ENCODE peak calls at places on chromosomes 13 and 19, in seven cellular contexts. V is body of pancreas, T is transverse colon, W is cardiac muscle cell, E is hepatocyte, Z is PC-3, D is tibial nerve. M is an unnamed sample.

GRCh38 chr19:7916908-7917291 is 2.3 kb downstream of the TGFBR3L start:
- DNase-seq in V (no peak), T (no peak), W (no peak), E (no peak), Z (no peak), D (no peak), M (no peak)

GRCh38 chr13:26024558-26024957 is 27.3 kb downstream of the SHISA2 start:
- DNase-seq in V (no peak), T (no peak), W (peak; percentile 69), E (no peak), Z (no peak), D (no peak), M (no peak)

GRCh38 chr13:28851422-28851821 is 31.3 kb downstream of the MTUS2 start:
- DNase-seq in V (no peak), T (no peak), W (no peak), E (no peak), Z (no peak), D (no peak), M (no peak)

GRCh38 chr13:78603240-78603947 is at the start of gene POU4F1:
- DNase-seq in V (peak; percentile 53), T (peak; percentile 69), W (peak; percentile 32), E (peak; percentile 85), Z (no peak), D (no peak), M (peak; percentile 40)

GRCh38 chr13:73025212-73026012 is 33.4 kb upstream of the KLF5 start:
- DNase-seq in V (no peak), T (no peak), W (peak; percentile 12), E (peak; percentile 14), Z (no peak), D (no peak), M (no peak)

GRCh38 chr19:17359905-17360800 is 17.0 kb downstream of the PLVAP start:
- DNase-seq in V (no peak), T (no peak), W (no peak), E (no peak), Z (no peak), D (no peak), M (no peak)

GRCh38 chr19:48469056-48469881 is at the start of gene CYTH2:
- DNase-seq in V (peak; percentile 81), T (peak; percentile 100), W (peak; percentile 100), E (peak; percentile 100), Z (peak; percentile 99), D (peak; percentile 99), M (peak; percentile 100)

GRCh38 chr13:74246398-74246975 is 112.3 kb upstream of the KLF12 start:
- DNase-seq in V (no peak), T (no peak), W (peak; percentile 57), E (no peak), Z (no peak), D (no peak), M (no peak)

GRCh38 chr13:111043575-111043982 is 71.5 kb upstream of the ARHGEF7 start:
- DNase-seq in V (no peak), T (no peak), W (peak; percentile 62), E (no peak), Z (peak; percentile 55), D (no peak), M (peak; percentile 89)

GRCh38 chr19:55809381-55810058 is 22.3 kb downstream of the NLRP11 start:
- DNase-seq in V (peak; percentile 89), T (peak; percentile 71), W (peak; percentile 48), E (peak; percentile 41), Z (peak; percentile 80), D (no peak), M (peak; percentile 56)

GRCh38 chr19:23474172-23474571 is 78.9 kb upstream of the ZNF91 start:
- DNase-seq in V (no peak), T (no peak), W (no peak), E (no peak), Z (no peak), D (no peak), M (no peak)

GRCh38 chr19:2538096-2538757 is 62.3 kb downstream of the GADD45B start:
- DNase-seq in V (no peak), T (no peak), W (no peak), E (no peak), Z (no peak), D (no peak), M (no peak)

GRCh38 chr13:98651716-98652115 is 74.8 kb upstream of the STK24 start:
- DNase-seq in V (no peak), T (no peak), W (no peak), E (no peak), Z (no peak), D (peak; percentile 34), M (peak; percentile 31)
- H3K27ac ChIP-seq in V (no peak overlapping the region), T (peak overlapping the region; percentile 87), W (no peak overlapping the region), E (peak overlapping the region; percentile 86), Z (no peak overlapping the region), D (no peak overlapping the region), M (no peak overlapping the region)

GRCh38 chr19:33176670-33177416 is 17.3 kb upstream of the LRP3 start:
- DNase-seq in V (peak; percentile 97), T (peak; percentile 96), W (peak; percentile 99), E (peak; percentile 97), Z (peak; percentile 95), D (peak; percentile 97), M (peak; percentile 99)

GRCh38 chr19:33174186-33174585 is 19.9 kb upstream of the LRP3 start:
- DNase-seq in V (no peak), T (no peak), W (no peak), E (no peak), Z (no peak), D (no peak), M (no peak)

GRCh38 chr19:33175156-33175782 is 18.9 kb upstream of the LRP3 start:
- DNase-seq in V (no peak), T (no peak), W (no peak), E (no peak), Z (no peak), D (no peak), M (no peak)

GRCh38 chr19:33175886-33176669 is 18.1 kb upstream of the LRP3 start:
- DNase-seq in V (no peak), T (no peak), W (peak; percentile 47), E (peak; percentile 48), Z (no peak), D (no peak), M (no peak)

GRCh38 chr19:33177417-33177976 is 16.6 kb upstream of the LRP3 start:
- DNase-seq in V (no peak), T (no peak), W (no peak), E (peak; percentile 86), Z (peak; percentile 39), D (no peak), M (no peak)
- H3K4me1 ChIP-seq in V (peaks cover 25% of the 10 kb centered on the region), T (peaks cover 19% of the 10 kb centered on the region), W (peaks cover 9% of the 10 kb centered on the region), E (peaks cover 8% of the 10 kb centered on the region), Z (peaks cover 7% of the 10 kb centered on the region), D (no peaks in the 10 kb centered on the region), M (peaks cover 19% of the 10 kb centered on the region)

DNA sequence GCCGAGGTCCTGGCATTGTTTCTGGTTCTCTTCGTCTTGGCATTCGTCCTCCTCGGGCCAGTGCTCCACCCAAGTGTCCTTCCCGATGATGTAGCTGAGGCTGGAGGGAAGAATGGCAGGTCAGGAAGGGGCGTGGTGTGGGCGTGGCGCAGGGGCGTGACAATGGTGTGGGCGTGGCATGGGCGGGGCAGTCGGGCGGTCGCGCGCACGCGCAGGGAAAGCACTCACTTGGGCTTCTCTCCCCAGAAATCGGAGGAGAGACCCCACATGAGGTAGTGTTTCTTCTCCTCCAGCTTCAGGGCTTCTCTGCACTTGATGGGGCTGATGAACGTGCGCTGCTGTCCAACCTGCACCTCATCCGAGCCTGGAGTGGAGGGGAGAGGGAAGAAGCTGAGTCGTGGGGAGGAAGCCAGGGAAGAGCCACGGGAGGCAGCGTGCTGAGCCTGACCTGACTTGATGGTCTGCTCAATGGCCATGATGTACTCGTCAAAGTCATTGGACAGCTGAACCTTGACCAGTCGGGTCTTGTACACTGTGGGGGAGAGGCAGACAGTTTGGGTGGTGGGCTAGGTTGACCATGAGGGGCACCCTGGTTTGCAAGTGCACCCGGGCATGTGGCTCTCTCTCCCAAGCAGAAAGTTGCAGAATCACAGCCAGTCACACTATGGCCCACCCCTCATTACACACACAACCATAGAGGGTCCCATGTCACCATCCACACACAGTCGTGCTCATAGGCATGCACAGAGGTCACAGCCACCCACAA is 8.1 kb upstream of the TNFSF14 start:
- DNase-seq in V (peak; percentile 12), T (no peak), W (peak; percentile 46), E (peak; percentile 35), Z (no peak), D (no peak), M (no peak)
- H3K4me3 ChIP-seq in V (no peak overlapping the region), T (no peak overlapping the region), W (no peak overlapping the region), E (no peak overlapping the region), Z (no peak overlapping the region), D (no peak overlapping the region), M (no peak overlapping the region)

GRCh38 chr13:109251958-109252357 is 534.4 kb downstream of the IRS2 start:
- DNase-seq in V (no peak), T (no peak), W (no peak), E (no peak), Z (no peak), D (no peak), M (peak; percentile 77)
- H3K27ac ChIP-seq in V (no peak overlapping the region), T (no peak overlapping the region), W (no peak overlapping the region), E (no peak overlapping the region), Z (no peak overlapping the region), D (no peak overlapping the region), M (peak overlapping the region; percentile 45)

GRCh38 chr19:1422943-1423342 is 15.3 kb upstream of the RPS15 start:
- DNase-seq in V (no peak), T (no peak), W (no peak), E (no peak), Z (no peak), D (no peak), M (no peak)
- H3K4me1 ChIP-seq in V (peaks cover 13% of the 10 kb centered on the region), T (no peaks in the 10 kb centered on the region), W (no peaks in the 10 kb centered on the region), E (peaks cover 22% of the 10 kb centered on the region), Z (no peaks in the 10 kb centered on the region), D (no peaks in the 10 kb centered on the region), M (no peaks in the 10 kb centered on the region)

GRCh38 chr13:40984670-40985366 is 34.3 kb downstream of the ELF1 start:
- DNase-seq in V (no peak), T (no peak), W (peak; percentile 19), E (no peak), Z (no peak), D (no peak), M (no peak)

GRCh38 chr13:40987606-40988280 is 31.4 kb downstream of the ELF1 start:
- DNase-seq in V (no peak), T (no peak), W (no peak), E (no peak), Z (no peak), D (no peak), M (no peak)

GRCh38 chr13:40985596-40986327 is 33.4 kb downstream of the ELF1 start:
- DNase-seq in V (no peak), T (no peak), W (no peak), E (no peak), Z (no peak), D (no peak), M (no peak)

GRCh38 chr13:40983725-40984669 is 35.1 kb downstream of the ELF1 start:
- DNase-seq in V (no peak), T (no peak), W (no peak), E (no peak), Z (no peak), D (no peak), M (no peak)

GRCh38 chr13:40986328-40986856 is 32.7 kb downstream of the ELF1 start:
- DNase-seq in V (no peak), T (no peak), W (peak; percentile 32), E (peak; percentile 23), Z (peak; percentile 71), D (no peak), M (no peak)
- H3K4me3 ChIP-seq in V (no peak overlapping the region), T (no peak overlapping the region), W (no peak overlapping the region), E (no peak overlapping the region), Z (no peak overlapping the region), D (no peak overlapping the region), M (no peak overlapping the region)